ENCODE peak calls at places on chromosomes 5 and 9, in eight cellular contexts. One of them, this sample, is unnamed.

GRCh38 chr9:36750630-36751029 is 177.9 kb downstream of the MELK start:
- DNase-seq in SW 1271: no peak
- DNase-seq in mucosa of gallbladder: no peak
- DNase-seq in NCI-H1694: no peak
- DNase-seq in NCI-H345: no peak
- DNase-seq in kidney tubule cell: no peak
- DNase-seq in GM06990: no peak
- DNase-seq in Kasumi-1: no peak
- DNase-seq in this sample: no peak

GRCh38 chr5:32329395-32329834 is 16.7 kb upstream of the MTMR12 start:
- DNase-seq in kidney tubule cell: peak
- DNase-seq in Kasumi-1: peak
- DNase-seq in NCI-H1694: peak
- DNase-seq in mucosa of gallbladder: peak
- DNase-seq in SW 1271: peak
- DNase-seq in GM06990: peak
- DNase-seq in NCI-H345: peak
- DNase-seq in this sample: peak

GRCh38 chr5:178869577-178869976 is 9.8 kb downstream of the ZNF354B start:
- DNase-seq in NCI-H345: no peak
- DNase-seq in Kasumi-1: no peak
- DNase-seq in kidney tubule cell: no peak
- DNase-seq in mucosa of gallbladder: no peak
- DNase-seq in SW 1271: no peak
- DNase-seq in GM06990: no peak
- DNase-seq in NCI-H1694: no peak
- DNase-seq in this sample: no peak

GRCh38 chr5:80204808-80205614 is 50.8 kb downstream of the SERINC5 start:
- DNase-seq in NCI-H345: no peak
- DNase-seq in Kasumi-1: peak
- DNase-seq in NCI-H1694: no peak
- DNase-seq in kidney tubule cell: no peak
- DNase-seq in GM06990: no peak
- DNase-seq in mucosa of gallbladder: no peak
- DNase-seq in SW 1271: no peak
- DNase-seq in this sample: no peak

GRCh38 chr5:88452820-88453219 is 184.2 kb upstream of the TMEM161B start:
- DNase-seq in kidney tubule cell: peak
- DNase-seq in NCI-H345: no peak
- DNase-seq in GM06990: no peak
- DNase-seq in SW 1271: no peak
- DNase-seq in NCI-H1694: no peak
- DNase-seq in mucosa of gallbladder: no peak
- DNase-seq in Kasumi-1: peak
- DNase-seq in this sample: no peak

GRCh38 chr9:130660683-130661460 is 3.5 kb upstream of the PRDM12 start:
- DNase-seq in mucosa of gallbladder: no peak
- DNase-seq in NCI-H1694: no peak
- DNase-seq in kidney tubule cell: no peak
- DNase-seq in GM06990: no peak
- DNase-seq in NCI-H345: no peak
- DNase-seq in SW 1271: no peak
- DNase-seq in Kasumi-1: no peak
- DNase-seq in this sample: no peak

GRCh38 chr9:110115341-110115820 is 92.6 kb downstream of the C9orf152 start:
- DNase-seq in NCI-H345: no peak
- DNase-seq in SW 1271: no peak
- DNase-seq in kidney tubule cell: no peak
- DNase-seq in Kasumi-1: no peak
- DNase-seq in NCI-H1694: no peak
- DNase-seq in GM06990: no peak
- DNase-seq in mucosa of gallbladder: no peak
- DNase-seq in this sample: no peak

GRCh38 chr5:125461641-125462072 is 715.2 kb upstream of the ZNF608 start:
- DNase-seq in kidney tubule cell: no peak
- DNase-seq in NCI-H345: no peak
- DNase-seq in SW 1271: no peak
- DNase-seq in NCI-H1694: no peak
- DNase-seq in GM06990: no peak
- DNase-seq in Kasumi-1: no peak
- DNase-seq in mucosa of gallbladder: no peak
- DNase-seq in this sample: no peak

GRCh38 chr5:146051678-146052077 is 53.7 kb downstream of the PLAC8L1 start:
- DNase-seq in NCI-H345: no peak
- DNase-seq in GM06990: no peak
- DNase-seq in kidney tubule cell: peak
- DNase-seq in mucosa of gallbladder: no peak
- DNase-seq in NCI-H1694: no peak
- DNase-seq in SW 1271: no peak
- DNase-seq in Kasumi-1: no peak
- DNase-seq in this sample: no peak

GRCh38 chr9:135813671-135814290 is 93.6 kb downstream of the CAMSAP1 start:
- DNase-seq in NCI-H1694: no peak
- DNase-seq in kidney tubule cell: no peak
- DNase-seq in GM06990: no peak
- DNase-seq in Kasumi-1: no peak
- DNase-seq in NCI-H345: no peak
- DNase-seq in SW 1271: no peak
- DNase-seq in mucosa of gallbladder: no peak
- DNase-seq in this sample: no peak

GRCh38 chr5:91139572-91140200 is 243.4 kb downstream of the ARRDC3 start:
- DNase-seq in kidney tubule cell: no peak
- DNase-seq in mucosa of gallbladder: no peak
- DNase-seq in SW 1271: no peak
- DNase-seq in Kasumi-1: no peak
- DNase-seq in NCI-H1694: no peak
- DNase-seq in GM06990: no peak
- DNase-seq in NCI-H345: no peak
- DNase-seq in this sample: no peak

GRCh38 chr9:136346927-136347465 is 16.5 kb downstream of the DNLZ start:
- DNase-seq in NCI-H1694: no peak
- DNase-seq in mucosa of gallbladder: no peak
- DNase-seq in GM06990: no peak
- DNase-seq in NCI-H345: no peak
- DNase-seq in Kasumi-1: no peak
- DNase-seq in kidney tubule cell: no peak
- DNase-seq in SW 1271: no peak
- DNase-seq in this sample: no peak

GRCh38 chr9:131031642-131032005 is 22.6 kb downstream of the LAMC3 start:
- DNase-seq in Kasumi-1: no peak
- DNase-seq in mucosa of gallbladder: no peak
- DNase-seq in NCI-H345: no peak
- DNase-seq in SW 1271: no peak
- DNase-seq in GM06990: no peak
- DNase-seq in NCI-H1694: no peak
- DNase-seq in kidney tubule cell: no peak
- DNase-seq in this sample: no peak

GRCh38 chr9:104606202-104606601 is 775 bp upstream of the OR13C2 start:
- DNase-seq in NCI-H1694: no peak
- DNase-seq in Kasumi-1: no peak
- DNase-seq in GM06990: no peak
- DNase-seq in NCI-H345: no peak
- DNase-seq in mucosa of gallbladder: no peak
- DNase-seq in kidney tubule cell: peak
- DNase-seq in SW 1271: no peak
- DNase-seq in this sample: no peak

GRCh38 chr5:170631471-170632195 is 127.8 kb downstream of the KCNIP1 start:
- DNase-seq in GM06990: no peak
- DNase-seq in NCI-H345: no peak
- DNase-seq in mucosa of gallbladder: no peak
- DNase-seq in kidney tubule cell: peak
- DNase-seq in SW 1271: peak
- DNase-seq in Kasumi-1: no peak
- DNase-seq in NCI-H1694: peak
- DNase-seq in this sample: peak

GRCh38 chr5:399296-400281 is 43.4 kb upstream of the EXOC3 start:
- DNase-seq in SW 1271: no peak
- DNase-seq in Kasumi-1: peak
- DNase-seq in GM06990: peak
- DNase-seq in NCI-H1694: peak
- DNase-seq in mucosa of gallbladder: peak
- DNase-seq in NCI-H345: peak
- DNase-seq in kidney tubule cell: peak
- DNase-seq in this sample: peak

GRCh38 chr5:72199681-72200080 is 92.4 kb downstream of the MAP1B start:
- DNase-seq in kidney tubule cell: no peak
- DNase-seq in GM06990: no peak
- DNase-seq in NCI-H1694: no peak
- DNase-seq in NCI-H345: no peak
- DNase-seq in Kasumi-1: no peak
- DNase-seq in SW 1271: no peak
- DNase-seq in mucosa of gallbladder: no peak
- DNase-seq in this sample: no peak

GRCh38 chr5:94028001-94028400 is 286.6 kb upstream of the POU5F2 start:
- DNase-seq in Kasumi-1: no peak
- DNase-seq in kidney tubule cell: peak
- DNase-seq in NCI-H1694: no peak
- DNase-seq in GM06990: no peak
- DNase-seq in mucosa of gallbladder: no peak
- DNase-seq in SW 1271: no peak
- DNase-seq in NCI-H345: no peak
- DNase-seq in this sample: no peak

GRCh38 chr5:115033861-115034260 is 135.8 kb downstream of the TRIM36 start:
- DNase-seq in NCI-H1694: no peak
- DNase-seq in SW 1271: no peak
- DNase-seq in Kasumi-1: peak
- DNase-seq in NCI-H345: no peak
- DNase-seq in mucosa of gallbladder: no peak
- DNase-seq in GM06990: peak
- DNase-seq in kidney tubule cell: no peak
- DNase-seq in this sample: no peak

GRCh38 chr5:150285114-150285513 is 4.5 kb downstream of the CAMK2A start:
- DNase-seq in NCI-H345: no peak
- DNase-seq in Kasumi-1: no peak
- DNase-seq in SW 1271: no peak
- DNase-seq in kidney tubule cell: no peak
- DNase-seq in mucosa of gallbladder: no peak
- DNase-seq in NCI-H1694: no peak
- DNase-seq in GM06990: no peak
- DNase-seq in this sample: no peak

GRCh38 chr5:51278458-51279049 is 104.7 kb upstream of the ISL1 start:
- DNase-seq in NCI-H345: no peak
- DNase-seq in kidney tubule cell: no peak
- DNase-seq in Kasumi-1: no peak
- DNase-seq in GM06990: no peak
- DNase-seq in SW 1271: no peak
- DNase-seq in NCI-H1694: no peak
- DNase-seq in mucosa of gallbladder: no peak
- DNase-seq in this sample: no peak

GRCh38 chr9:133689151-133689763 is 48.9 kb downstream of the SARDH start:
- DNase-seq in SW 1271: no peak
- DNase-seq in kidney tubule cell: no peak
- DNase-seq in Kasumi-1: no peak
- DNase-seq in NCI-H345: no peak
- DNase-seq in NCI-H1694: no peak
- DNase-seq in GM06990: no peak
- DNase-seq in mucosa of gallbladder: no peak
- DNase-seq in this sample: no peak

GRCh38 chr5:137649228-137649890 is 86.5 kb downstream of the KLHL3 start:
- DNase-seq in kidney tubule cell: no peak
- DNase-seq in SW 1271: no peak
- DNase-seq in NCI-H1694: no peak
- DNase-seq in mucosa of gallbladder: no peak
- DNase-seq in GM06990: no peak
- DNase-seq in NCI-H345: peak
- DNase-seq in Kasumi-1: no peak
- DNase-seq in this sample: no peak

GRCh38 chr5:79237735-79238560 is 2.0 kb downstream of the JMY start:
- DNase-seq in SW 1271: no peak
- DNase-seq in GM06990: no peak
- DNase-seq in NCI-H1694: no peak
- DNase-seq in kidney tubule cell: no peak
- DNase-seq in Kasumi-1: peak
- DNase-seq in NCI-H345: no peak
- DNase-seq in mucosa of gallbladder: no peak
- DNase-seq in this sample: no peak

GRCh38 chr9:2568689-2569088 is 52.9 kb upstream of the VLDLR start:
- DNase-seq in kidney tubule cell: peak
- DNase-seq in NCI-H345: no peak
- DNase-seq in SW 1271: no peak
- DNase-seq in mucosa of gallbladder: no peak
- DNase-seq in GM06990: no peak
- DNase-seq in Kasumi-1: no peak
- DNase-seq in NCI-H1694: no peak
- DNase-seq in this sample: no peak

This sample was measured in sciatic nerve.